ENCODE peak calls at places on chromosomes 2 and 18, in six cellular contexts. N is cardiac fibroblast, C is foreskin fibroblast, W is adrenal gland, H is tibial artery, X is choroid plexus epithelial cell. V is an unnamed sample.

GRCh38 chr2:144707927-144708326 is 188.0 kb upstream of the ZEB2 start:
- DNase-seq in N (no peak), C (no peak), W (no peak), H (no peak), X (no peak), V (no peak)

GRCh38 chr2:83471708-83472107 is 987.4 kb downstream of the SUCLG1 start:
- DNase-seq in N (no peak), C (no peak), W (no peak), H (no peak), X (no peak), V (no peak)

GRCh38 chr2:207711750-207712487 is 479 bp downstream of the CCNYL1 start:
- DNase-seq in N (peak; percentile 60), C (peak; percentile 37), W (no peak), H (peak; percentile 38), X (peak; percentile 42), V (peak; percentile 67)

GRCh38 chr2:8885449-8886196 is 48.2 kb upstream of the KIDINS220 start:
- DNase-seq in N (no peak), C (no peak), W (no peak), H (no peak), X (no peak), V (no peak)

GRCh38 chr2:200619275-200619674 is 33.5 kb downstream of the AOX1 start:
- DNase-seq in N (no peak), C (no peak), W (peak; percentile 31), H (no peak), X (peak; percentile 47), V (no peak)

GRCh38 chr2:114089636-114090325 is 199.9 kb downstream of the ACTR3 start:
- DNase-seq in N (no peak), C (no peak), W (no peak), H (no peak), X (no peak), V (no peak)

GRCh38 chr2:120771556-120772208 is 36.0 kb downstream of the GLI2 start:
- DNase-seq in N (peak; percentile 86), C (peak; percentile 93), W (no peak), H (peak; percentile 68), X (peak; percentile 86), V (no peak)

GRCh38 chr18:79608069-79608468 is 71.5 kb upstream of the CTDP1 start:
- DNase-seq in N (no peak), C (no peak), W (no peak), H (no peak), X (no peak), V (no peak)

GRCh38 chr2:23377772-23378171 is 7.2 kb upstream of the KLHL29 start:
- DNase-seq in N (no peak), C (no peak), W (no peak), H (no peak), X (no peak), V (no peak)

GRCh38 chr2:234981197-234982095 is 29.6 kb downstream of the SH3BP4 start:
- DNase-seq in N (peak; percentile 99), C (peak; percentile 99), W (no peak), H (peak; percentile 74), X (peak; percentile 97), V (no peak)

GRCh38 chr2:56770490-56770889 is 586.7 kb downstream of the CCDC85A start:
- DNase-seq in N (peak; percentile 27), C (no peak), W (no peak), H (no peak), X (peak; percentile 58), V (no peak)

GRCh38 chr2:191625016-191625415 is 52.9 kb upstream of the NABP1 start:
- DNase-seq in N (peak; percentile 39), C (no peak), W (no peak), H (no peak), X (peak; percentile 86), V (peak; percentile 34)

GRCh38 chr2:98468621-98469236 is 24.1 kb downstream of the INPP4A start:
- DNase-seq in N (no peak), C (no peak), W (no peak), H (no peak), X (no peak), V (peak; percentile 91)

GRCh38 chr2:223528036-223528435 is 74.1 kb downstream of the SCG2 start:
- DNase-seq in N (peak; percentile 62), C (peak; percentile 79), W (no peak), H (no peak), X (no peak), V (no peak)

GRCh38 chr18:21109936-21110666 is 1.5 kb downstream of the ROCK1 start:
- DNase-seq in N (no peak), C (no peak), W (no peak), H (no peak), X (no peak), V (no peak)

GRCh38 chr18:65990944-65991708 is 240.3 kb downstream of the CDH7 start:
- DNase-seq in N (no peak), C (no peak), W (no peak), H (no peak), X (no peak), V (no peak)

GRCh38 chr2:149418065-149418464 is 87.7 kb downstream of the LYPD6 start:
- DNase-seq in N (no peak), C (no peak), W (no peak), H (no peak), X (no peak), V (no peak)

GRCh38 chr18:68874361-68874760 is 76.5 kb downstream of the CCDC102B start:
- DNase-seq in N (peak; percentile 5), C (peak; percentile 9), W (no peak), H (no peak), X (peak; percentile 63), V (no peak)

DNA sequence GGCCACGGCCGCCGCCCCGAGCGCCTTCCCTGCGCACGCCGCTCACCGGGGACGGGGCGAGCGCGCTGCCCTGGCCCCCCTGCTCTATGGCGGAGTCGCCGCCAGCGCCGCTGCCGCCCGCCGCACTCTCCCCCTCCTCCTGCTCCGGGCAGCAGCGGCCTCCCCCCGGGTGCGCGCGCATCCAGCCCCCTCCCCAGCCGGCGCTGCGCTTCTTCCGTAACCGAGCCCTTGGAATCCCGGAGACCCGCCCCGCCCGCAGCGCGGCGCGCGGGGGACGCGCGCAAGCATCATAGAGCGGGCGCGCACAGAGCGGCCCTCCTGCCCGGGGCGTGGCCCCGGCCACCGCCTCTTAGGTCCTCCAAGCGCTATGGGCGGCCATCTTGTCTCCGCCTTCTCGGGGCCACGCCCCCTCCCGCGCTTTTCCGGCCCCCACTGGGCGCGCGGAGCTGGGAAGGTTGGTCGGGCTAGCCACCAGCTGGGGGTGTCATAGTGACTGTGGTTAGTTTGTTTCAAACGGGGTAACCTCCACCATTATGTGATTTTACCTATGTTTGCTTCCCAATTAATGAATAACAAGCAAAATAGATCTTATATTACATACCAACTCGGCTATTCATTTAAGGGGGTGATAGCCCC is at the start of gene MBD2:
- DNase-seq in N (peak; percentile 97), C (peak; percentile 96), W (peak; percentile 94), H (peak; percentile 91), X (peak; percentile 96), V (peak; percentile 98)
- TF ChIP-seq CTCF in N (no peak), C (no peak), W (peak; percentile 7), H (no peak), X (peak; percentile 35), V (no peak)

GRCh38 chr2:206160807-206161179 is 1.1 kb downstream of the EEF1B2 start:
- DNase-seq in N (no peak), C (no peak), W (peak; percentile 30), H (no peak), X (no peak), V (peak; percentile 37)

GRCh38 chr2:206159346-206160123 is at the start of the genes EEF1B2 and NDUFS1:
- DNase-seq in N (peak; percentile 98), C (peak; percentile 99), W (peak; percentile 97), H (peak; percentile 96), X (peak; percentile 99), V (peak; percentile 99)

GRCh38 chr2:206160124-206160806 is 570 bp downstream of the EEF1B2 start:
- DNase-seq in N (peak; percentile 48), C (peak; percentile 37), W (no peak), H (no peak), X (peak; percentile 53), V (peak; percentile 70)

GRCh38 chr2:206164261-206164862 is 4.7 kb downstream of the EEF1B2 start:
- DNase-seq in N (peak; percentile 61), C (peak; percentile 26), W (peak; percentile 52), H (no peak), X (peak; percentile 56), V (peak; percentile 10)

DNA sequence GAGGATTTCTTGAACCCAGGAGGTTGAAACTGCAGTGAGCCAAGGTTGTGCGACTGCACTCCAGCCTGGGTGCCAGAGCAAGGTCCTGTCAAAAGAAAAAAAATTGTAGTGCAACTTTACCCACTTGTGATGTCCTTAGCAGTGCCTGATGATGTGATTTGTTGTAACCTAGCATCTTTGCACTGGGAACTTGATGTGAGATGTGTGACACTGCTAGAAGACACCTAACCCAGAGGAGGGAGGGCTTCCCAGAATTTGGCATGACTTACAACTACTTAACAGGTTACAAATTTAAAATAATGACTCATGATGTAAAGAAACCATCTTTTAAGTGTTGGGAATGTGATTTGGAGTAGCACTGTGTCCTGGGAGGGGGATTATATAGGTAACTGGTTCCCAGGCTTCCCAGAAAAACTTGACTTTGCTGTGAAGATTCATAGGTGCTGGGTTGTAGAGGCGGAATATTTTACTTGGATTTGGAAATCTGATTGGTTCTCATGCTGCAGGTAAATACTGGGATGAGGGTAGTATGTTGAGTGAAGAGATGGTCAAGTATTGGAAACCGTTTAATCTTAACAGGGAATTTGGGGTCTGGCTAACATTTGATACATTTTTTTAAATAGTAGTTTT is 3.7 kb downstream of the EEF1B2 start:
- DNase-seq in N (no peak), C (no peak), W (no peak), H (no peak), X (no peak), V (peak; percentile 11)
- H3K4me3 ChIP-seq in N (no peak overlapping the region), C (no peak overlapping the region), W (no peak overlapping the region), H (no peak overlapping the region), X (no peak overlapping the region), V (no peak overlapping the region)

DNA sequence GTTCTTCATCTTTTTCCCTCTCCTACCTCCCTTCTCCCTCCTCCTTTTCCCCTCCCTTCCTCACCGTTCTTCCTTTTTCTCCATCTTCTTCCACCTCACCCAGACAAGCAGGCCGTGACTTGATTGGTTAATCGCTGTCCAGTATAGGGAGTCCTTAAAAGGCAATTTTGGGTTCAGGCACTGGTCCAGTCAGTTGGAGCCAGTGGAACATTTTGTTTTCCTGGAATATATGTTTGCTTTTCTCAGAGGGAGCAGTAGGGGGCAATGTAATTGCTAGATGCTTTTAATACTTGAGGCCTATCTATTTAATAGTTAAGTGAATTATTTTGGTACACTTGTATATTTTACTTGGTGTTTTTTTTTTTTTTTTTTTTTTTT is 15.0 kb downstream of the ELAC1 start:
- DNase-seq in N (peak; percentile 21), C (peak; percentile 4), W (no peak), H (no peak), X (peak; percentile 36), V (no peak)
- TF ChIP-seq CTCF in N (no peak), C (peak; percentile 10), W (no peak), H (no peak), X (peak; percentile 35), V (no peak)

DNA sequence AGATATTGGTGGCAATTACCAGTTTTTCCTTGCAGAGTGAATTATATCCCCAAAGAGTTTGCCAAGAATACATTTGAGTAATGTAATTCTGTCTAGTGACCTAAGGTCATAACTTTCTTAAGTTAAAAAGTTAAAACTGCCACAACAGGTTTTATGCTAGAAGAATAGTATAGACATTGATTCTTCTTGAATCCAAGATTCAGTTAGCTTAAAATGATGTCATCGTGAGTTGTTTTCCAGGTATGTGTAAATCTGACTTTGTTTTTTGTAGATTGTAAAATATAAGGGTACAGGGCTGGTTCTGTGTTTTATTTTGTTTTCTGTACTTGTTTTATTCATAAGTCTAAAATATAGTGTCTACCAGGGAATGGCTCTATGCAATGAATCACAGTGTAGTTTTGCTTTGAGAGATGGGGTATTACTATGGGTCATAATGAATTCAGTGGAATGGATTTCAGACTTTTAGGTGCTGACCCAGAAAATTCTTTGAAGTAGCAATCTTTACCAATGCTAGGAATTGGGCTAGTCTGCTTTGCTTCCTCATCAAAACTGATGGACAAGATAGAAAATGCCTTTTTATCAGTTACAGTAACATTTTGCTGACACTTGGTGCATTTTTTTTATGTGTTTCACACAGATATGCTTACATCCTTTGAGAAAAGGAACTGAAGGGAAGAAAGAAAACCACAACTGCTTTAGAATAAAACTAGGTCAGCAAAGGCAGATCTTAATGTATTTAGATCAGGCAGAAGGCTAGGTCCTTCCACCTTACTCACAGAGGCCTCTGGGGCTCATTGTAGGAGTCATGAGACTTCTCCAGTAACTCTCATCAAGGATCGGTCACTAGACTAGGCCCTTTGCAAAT is 20.8 kb upstream of the MGAT5 start:
- DNase-seq in N (no peak), C (no peak), W (no peak), H (no peak), X (peak; percentile 49), V (peak; percentile 70)
- H3K4me3 ChIP-seq in N (no peak overlapping the region), C (no peak overlapping the region), W (no peak overlapping the region), H (no peak overlapping the region), X (no peak overlapping the region), V (peak overlapping the region; percentile 9)

V was measured in GM12865.